ENCODE peak calls at places on chromosome 2, in eight cellular contexts. Y is foreskin keratinocyte, V is GM23338, U is aorta, I is cardiac muscle cell, Q is hepatocyte, G is neuronal stem cell, A is transverse colon. B is an unnamed sample.
A peak's percentile ranks its signal among the peaks of the same experiment; 100 is the strongest.

GRCh38 chr2:60818272-60818671 is 62.2 kb downstream of the PAPOLG start:
- DNase-seq in Y (no peak), V (no peak), U (no peak), I (no peak), Q (no peak), G (no peak), A (no peak), B (no peak)

GRCh38 chr2:173278794-173279527 is 75.7 kb upstream of the CDCA7 start:
- DNase-seq in Y (no peak), V (no peak), U (no peak), I (no peak), Q (no peak), G (no peak), A (no peak), B (no peak)

GRCh38 chr2:128775401-128776285 is 457.0 kb upstream of the HS6ST1 start:
- DNase-seq in Y (no peak), V (no peak), U (peak; percentile 25), I (no peak), Q (no peak), G (no peak), A (no peak), B (no peak)

GRCh38 chr2:69980408-69980807 is 19.0 kb upstream of the ASPRV1 start:
- DNase-seq in Y (no peak), V (no peak), U (no peak), I (no peak), Q (no peak), G (no peak), A (no peak), B (no peak)

GRCh38 chr2:10091182-10091932 is 11.1 kb upstream of the CYS1 start:
- DNase-seq in Y (no peak), V (peak; percentile 27), U (no peak), I (no peak), Q (no peak), G (no peak), A (peak; percentile 57), B (no peak)

GRCh38 chr2:173028141-173028540 is 47.5 kb upstream of the MAP3K20 start:
- DNase-seq in Y (no peak), V (no peak), U (no peak), I (peak; percentile 21), Q (no peak), G (no peak), A (no peak), B (no peak)

GRCh38 chr2:55364189-55365055 is 55.2 kb downstream of the CCDC88A start:
- DNase-seq in Y (peak; percentile 57), V (no peak), U (no peak), I (no peak), Q (no peak), G (no peak), A (no peak), B (no peak)

GRCh38 chr2:186590538-186591441 is 934 bp downstream of the ITGAV start:
- DNase-seq in Y (no peak), V (peak; percentile 57), U (no peak), I (peak; percentile 64), Q (peak; percentile 47), G (no peak), A (peak; percentile 41), B (peak; percentile 49)

GRCh38 chr2:189821953-189822748 is 37.9 kb downstream of the PMS1 start:
- DNase-seq in Y (no peak), V (no peak), U (no peak), I (no peak), Q (peak; percentile 5), G (no peak), A (no peak), B (no peak)

GRCh38 chr2:102619414-102620319 is at the start of gene SLC9A2:
- DNase-seq in Y (no peak), V (peak; percentile 76), U (no peak), I (peak; percentile 78), Q (peak; percentile 72), G (peak; percentile 48), A (peak; percentile 59), B (no peak)

GRCh38 chr2:17273066-17273465 is 245.2 kb downstream of the RAD51AP2 start:
- DNase-seq in Y (no peak), V (no peak), U (no peak), I (no peak), Q (no peak), G (no peak), A (no peak), B (no peak)

GRCh38 chr2:130336150-130336876 is 6.4 kb upstream of the IMP4 start:
- DNase-seq in Y (no peak), V (peak; percentile 17), U (no peak), I (peak; percentile 6), Q (peak; percentile 3), G (no peak), A (no peak), B (peak; percentile 53)

GRCh38 chr2:215940645-215941184 is 72.6 kb downstream of the MREG start:
- DNase-seq in Y (no peak), V (no peak), U (no peak), I (no peak), Q (no peak), G (no peak), A (no peak), B (no peak)

GRCh38 chr2:215505044-215505786 is 69.3 kb upstream of the FN1 start:
- DNase-seq in Y (no peak), V (no peak), U (no peak), I (no peak), Q (peak; percentile 78), G (no peak), A (peak; percentile 18), B (no peak)

GRCh38 chr2:16046649-16047048 is 106.3 kb downstream of the MYCN start:
- DNase-seq in Y (no peak), V (no peak), U (no peak), I (no peak), Q (no peak), G (no peak), A (no peak), B (no peak)

GRCh38 chr2:75865702-75866101 is 155.0 kb upstream of the GCFC2 start:
- DNase-seq in Y (no peak), V (no peak), U (no peak), I (no peak), Q (no peak), G (no peak), A (no peak), B (no peak)

GRCh38 chr2:147468963-147469362 is 375.9 kb upstream of the ACVR2A start:
- DNase-seq in Y (no peak), V (peak; percentile 28), U (no peak), I (no peak), Q (no peak), G (no peak), A (no peak), B (no peak)

DNA sequence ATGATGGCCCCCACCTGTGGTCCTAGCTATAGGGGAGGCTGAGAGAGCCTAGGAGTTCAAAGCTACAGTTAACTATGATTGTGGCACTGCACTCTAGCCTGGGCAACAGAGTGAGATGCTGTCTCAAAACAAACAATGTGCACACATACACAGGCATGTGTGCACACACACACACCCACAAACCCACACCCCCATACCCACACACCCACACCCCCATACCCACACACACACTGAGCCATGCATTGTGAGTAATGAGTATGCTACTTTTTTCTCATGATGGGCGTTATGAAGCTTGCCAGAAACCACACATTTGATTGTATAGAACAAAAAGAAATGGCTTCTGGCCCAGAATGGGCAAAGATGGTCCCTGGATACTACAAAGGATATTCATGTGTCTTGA is 691.1 kb downstream of the SLC4A3 start:
- DNase-seq in Y (no peak), V (no peak), U (no peak), I (no peak), Q (no peak), G (no peak), A (no peak), B (no peak)
- H3K27ac ChIP-seq in Y (no peak overlapping the region), V (no peak overlapping the region), U (no peak overlapping the region), I (no peak overlapping the region), Q (no peak overlapping the region), G (no peak overlapping the region), A (no peak overlapping the region), B (no peak overlapping the region)

GRCh38 chr2:135689679-135690078 is 52.0 kb upstream of the UBXN4 start:
- DNase-seq in Y (no peak), V (no peak), U (no peak), I (no peak), Q (no peak), G (no peak), A (no peak), B (no peak)
- H3K27ac ChIP-seq in Y (no peak overlapping the region), V (no peak overlapping the region), U (no peak overlapping the region), I (no peak overlapping the region), Q (no peak overlapping the region), G (no peak overlapping the region), A (no peak overlapping the region), B (no peak overlapping the region)

DNA sequence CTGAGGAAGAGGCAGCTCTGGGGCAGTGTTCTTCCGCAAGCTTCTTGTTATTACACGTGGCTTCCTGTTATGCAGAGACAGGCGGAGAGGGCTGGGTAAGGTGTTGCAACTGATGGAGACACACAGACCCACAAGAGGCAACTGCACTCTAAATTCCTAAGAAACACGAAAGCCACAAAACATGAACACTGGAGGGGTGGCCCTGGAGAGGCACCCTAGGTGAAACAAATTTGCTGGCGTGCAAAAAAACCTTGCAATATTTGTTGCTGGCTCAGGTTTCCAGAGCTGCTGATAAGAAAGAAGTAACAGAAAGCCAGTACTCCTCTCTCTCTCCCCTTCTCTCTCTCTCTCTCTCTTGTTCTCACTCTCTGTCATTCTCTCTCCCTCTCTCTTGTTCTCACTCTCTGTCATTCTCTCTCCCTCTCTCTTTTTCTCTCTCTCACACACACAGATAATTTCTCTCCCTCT is 31.8 kb downstream of the ARHGAP25 start:
- DNase-seq in Y (peak; percentile 50), V (no peak), U (peak; percentile 69), I (peak; percentile 30), Q (peak; percentile 66), G (no peak), A (peak; percentile 56), B (no peak)
- H3K27ac ChIP-seq in Y (no peak overlapping the region), V (no peak overlapping the region), U (no peak overlapping the region), I (no peak overlapping the region), Q (peak overlapping the region; percentile 63), G (no peak overlapping the region), A (peak overlapping the region; percentile 63), B (no peak overlapping the region)

DNA sequence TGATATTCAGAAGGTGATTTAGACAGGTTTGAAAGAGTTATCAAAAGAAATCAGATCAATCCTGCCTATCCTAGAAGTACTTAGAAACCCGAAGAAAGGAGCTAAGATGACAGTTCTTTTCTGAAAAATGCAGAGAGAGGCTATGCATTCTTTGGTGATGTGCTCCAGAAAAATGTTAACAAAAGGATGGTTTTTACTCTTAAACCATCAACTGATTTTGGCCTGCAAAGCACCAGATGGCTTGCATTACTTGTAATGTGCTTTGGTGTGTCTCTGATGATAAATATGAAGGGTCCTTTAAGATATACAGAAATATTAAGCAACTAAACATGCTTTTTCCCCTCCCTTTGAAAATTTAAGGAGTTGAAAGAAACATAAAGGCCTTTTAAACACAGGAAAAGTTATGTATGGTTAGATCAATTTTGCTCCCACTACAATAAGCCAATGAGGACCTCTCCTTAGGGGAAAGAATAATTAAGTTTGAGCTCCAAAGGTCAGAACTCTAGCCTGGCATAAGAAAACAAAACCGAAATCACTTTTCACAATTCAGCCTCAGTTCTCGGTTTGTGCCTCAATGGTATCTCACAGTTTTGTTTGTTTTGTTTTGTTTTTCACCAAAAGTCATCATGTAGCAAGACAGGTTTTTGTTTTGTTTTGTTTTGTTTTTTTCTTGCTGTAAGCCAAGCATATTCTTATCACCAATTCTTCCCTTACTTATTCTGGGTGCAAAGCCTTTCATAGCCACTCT is 302.4 kb upstream of the NT5C1B start:
- DNase-seq in Y (no peak), V (no peak), U (no peak), I (no peak), Q (no peak), G (no peak), A (no peak), B (no peak)
- H3K27ac ChIP-seq in Y (no peak overlapping the region), V (no peak overlapping the region), U (no peak overlapping the region), I (no peak overlapping the region), Q (no peak overlapping the region), G (no peak overlapping the region), A (no peak overlapping the region), B (no peak overlapping the region)

B was measured in WERI-Rb-1.